ENCODE peak calls at places on chromosome 7, in seven cellular contexts. C, T, P, V, A, H and J are unnamed samples.

GRCh38 chr7:51472017-51472296 is 155.3 kb upstream of the COBL start:
- DNase-seq in C (no peak), T (no peak), P (no peak), V (no peak), A (no peak), H (no peak), J (no peak)

GRCh38 chr7:6706666-6707407 is at the start of gene ZNF12:
- DNase-seq in C (peak; percentile 98), T (peak; percentile 88), P (peak; percentile 98), V (peak; percentile 91), A (peak; percentile 91), H (peak; percentile 99), J (peak; percentile 99)

GRCh38 chr7:44565097-44565794 is 8.5 kb downstream of the DDX56 start:
- DNase-seq in C (peak; percentile 71), T (peak; percentile 36), P (peak; percentile 77), V (peak; percentile 65), A (peak; percentile 44), H (peak; percentile 78), J (peak; percentile 88)

GRCh38 chr7:4147931-4148620 is 534.0 kb upstream of the FOXK1 start:
- DNase-seq in C (no peak), T (no peak), P (no peak), V (no peak), A (no peak), H (no peak), J (no peak)

GRCh38 chr7:80249619-80250305 is 115.1 kb downstream of the GNAI1 start:
- DNase-seq in C (no peak), T (no peak), P (no peak), V (peak; percentile 92), A (no peak), H (no peak), J (no peak)

GRCh38 chr7:77393261-77393660 is 22.9 kb downstream of the GSAP start:
- DNase-seq in C (no peak), T (no peak), P (no peak), V (no peak), A (no peak), H (no peak), J (no peak)

GRCh38 chr7:41047789-41048191 is 655.1 kb downstream of the INHBA start:
- DNase-seq in C (no peak), T (no peak), P (no peak), V (peak; percentile 91), A (no peak), H (no peak), J (no peak)

GRCh38 chr7:117205856-117206255 is 117.0 kb downstream of the WNT2 start:
- DNase-seq in C (no peak), T (no peak), P (no peak), V (no peak), A (no peak), H (no peak), J (no peak)

GRCh38 chr7:100832281-100832633 is 4.9 kb upstream of the EPHB4 start:
- DNase-seq in C (no peak), T (no peak), P (no peak), V (no peak), A (no peak), H (no peak), J (no peak)

GRCh38 chr7:110921478-110922210 is 169.3 kb upstream of the LRRN3 start:
- DNase-seq in C (no peak), T (no peak), P (no peak), V (peak; percentile 29), A (no peak), H (no peak), J (no peak)

GRCh38 chr7:157547611-157548010 is 210.8 kb downstream of the DNAJB6 start:
- DNase-seq in C (no peak), T (no peak), P (peak; percentile 46), V (no peak), A (no peak), H (peak; percentile 39), J (peak; percentile 67)

GRCh38 chr7:141072548-141073172 is 1.2 kb upstream of the TMEM178B start:
- DNase-seq in C (peak; percentile 52), T (no peak), P (no peak), V (peak; percentile 40), A (peak; percentile 67), H (no peak), J (peak; percentile 79)

GRCh38 chr7:98483276-98483963 is 82.5 kb upstream of the BAIAP2L1 start:
- DNase-seq in C (no peak), T (no peak), P (no peak), V (no peak), A (no peak), H (no peak), J (no peak)

GRCh38 chr7:7201583-7202374 is 19.4 kb downstream of the C1GALT1 start:
- DNase-seq in C (no peak), T (no peak), P (no peak), V (no peak), A (no peak), H (peak; percentile 53), J (no peak)

GRCh38 chr7:94912085-94912484 is 4.7 kb downstream of the PPP1R9A start:
- DNase-seq in C (no peak), T (no peak), P (no peak), V (no peak), A (no peak), H (no peak), J (no peak)

GRCh38 chr7:1603346-1604211 is 33.7 kb upstream of the PSMG3 start:
- DNase-seq in C (no peak), T (no peak), P (no peak), V (no peak), A (no peak), H (no peak), J (no peak)

GRCh38 chr7:156479596-156479995 is 161.0 kb upstream of the RNF32 start:
- DNase-seq in C (no peak), T (no peak), P (no peak), V (no peak), A (no peak), H (no peak), J (no peak)

GRCh38 chr7:73966941-73967831 is 60.8 kb upstream of the ELN start:
- DNase-seq in C (no peak), T (no peak), P (no peak), V (no peak), A (no peak), H (no peak), J (peak; percentile 66)

GRCh38 chr7:8480466-8480865 is 47.1 kb downstream of the NXPH1 start:
- DNase-seq in C (no peak), T (no peak), P (no peak), V (peak; percentile 79), A (no peak), H (no peak), J (no peak)

GRCh38 chr7:107047902-107048782 is 3.6 kb downstream of the PRKAR2B start:
- DNase-seq in C (no peak), T (no peak), P (no peak), V (peak; percentile 39), A (no peak), H (no peak), J (no peak)

GRCh38 chr7:15723840-15724239 is 37.4 kb upstream of the MEOX2 start:
- DNase-seq in C (no peak), T (no peak), P (no peak), V (no peak), A (no peak), H (no peak), J (no peak)

GRCh38 chr7:82384051-82384464 is 59.5 kb downstream of the CACNA2D1 start:
- DNase-seq in C (no peak), T (no peak), P (no peak), V (no peak), A (no peak), H (no peak), J (no peak)

GRCh38 chr7:107953924-107954303 is 49.0 kb downstream of the LAMB1 start:
- DNase-seq in C (no peak), T (no peak), P (no peak), V (peak; percentile 75), A (no peak), H (no peak), J (no peak)

GRCh38 chr7:55438765-55439525 is 73.8 kb downstream of the LANCL2 start:
- DNase-seq in C (peak; percentile 50), T (no peak), P (no peak), V (no peak), A (no peak), H (no peak), J (no peak)

GRCh38 chr7:41711283-41712064 is 8.6 kb upstream of the INHBA start:
- DNase-seq in C (peak; percentile 24), T (no peak), P (no peak), V (no peak), A (no peak), H (peak; percentile 55), J (no peak)

DNA sequence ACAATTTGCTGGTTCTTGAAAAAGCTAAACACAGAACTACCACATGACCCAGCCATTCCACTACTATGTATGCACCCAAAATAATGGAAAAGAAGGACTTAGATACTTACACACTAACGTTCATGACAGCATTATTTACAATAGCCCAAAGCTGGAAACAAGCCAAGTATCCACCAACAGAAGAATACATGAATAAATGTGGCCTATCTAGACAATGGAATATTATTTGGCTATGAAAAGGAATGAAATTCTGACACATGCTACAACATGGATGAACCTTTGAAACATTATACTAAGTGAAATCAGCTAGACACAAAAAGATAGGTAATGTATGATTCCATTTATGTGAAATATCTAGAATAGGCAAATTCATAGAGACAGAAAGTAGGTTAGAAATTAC is 67.4 kb upstream of the EXOC4 start:
- DNase-seq in C (no peak), T (no peak), P (no peak), V (no peak), A (no peak), H (no peak), J (no peak)
- H3K27me3 ChIP-seq in C (no peaks in the 10 kb centered on the region), T (no peaks in the 10 kb centered on the region), P (no peaks in the 10 kb centered on the region), V (peaks cover 10% of the 10 kb centered on the region), A (peaks cover 4% of the 10 kb centered on the region), H (no peaks in the 10 kb centered on the region), J (no peaks in the 10 kb centered on the region)

DNA sequence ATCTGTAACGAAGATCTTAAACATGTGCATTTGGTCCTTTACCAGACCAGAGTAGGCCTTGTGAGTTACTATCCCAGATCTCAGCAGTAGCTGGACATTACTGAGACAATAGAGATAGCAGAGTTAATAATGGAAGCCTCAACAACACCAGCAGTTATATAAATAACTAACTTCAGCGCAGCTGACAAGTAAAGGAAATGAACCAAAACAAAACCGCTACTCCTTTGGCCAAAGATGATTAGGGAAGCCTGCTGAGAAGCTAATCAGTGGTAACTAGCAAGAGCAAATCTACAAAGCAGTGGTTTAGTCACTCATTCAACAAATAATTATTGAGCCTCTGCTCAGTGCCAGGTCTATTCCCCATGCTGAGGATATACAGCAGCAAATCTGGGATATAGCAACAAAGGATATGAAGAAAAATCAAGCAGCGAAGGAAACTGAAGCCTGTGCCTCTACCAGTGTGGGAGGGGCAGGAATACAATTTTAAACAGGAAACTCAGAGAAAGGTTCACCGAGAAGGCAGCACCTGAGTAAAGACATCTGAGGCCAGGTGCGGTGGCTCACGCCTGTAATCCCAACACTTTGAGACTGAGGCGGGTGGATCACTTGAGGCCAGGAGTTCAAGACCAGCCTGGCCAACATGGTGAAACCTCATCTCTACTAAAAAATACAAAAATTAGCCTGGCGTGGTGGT is 103.6 kb downstream of the ELMO1 start:
- DNase-seq in C (no peak), T (no peak), P (no peak), V (no peak), A (no peak), H (no peak), J (no peak)
- H3K4me1 ChIP-seq in C (no peaks in the 10 kb centered on the region), T (no peaks in the 10 kb centered on the region), P (peaks cover 3% of the 10 kb centered on the region), V (no peaks in the 10 kb centered on the region), A (no peaks in the 10 kb centered on the region), H (peaks cover 26% of the 10 kb centered on the region), J (peaks cover 3% of the 10 kb centered on the region)

GRCh38 chr7:25886387-25887240 is 265.4 kb upstream of the NFE2L3 start:
- DNase-seq in C (no peak), T (no peak), P (no peak), V (no peak), A (no peak), H (no peak), J (no peak)
- H3K27me3 ChIP-seq in C (no peaks in the 10 kb centered on the region), T (no peaks in the 10 kb centered on the region), P (no peaks in the 10 kb centered on the region), V (peaks cover 63% of the 10 kb centered on the region), A (peaks cover 2% of the 10 kb centered on the region), H (peaks cover 51% of the 10 kb centered on the region), J (peaks cover 3% of the 10 kb centered on the region)

GRCh38 chr7:18400726-18401125 is 94.8 kb upstream of the HDAC9 start:
- DNase-seq in C (no peak), T (no peak), P (no peak), V (peak; percentile 35), A (no peak), H (no peak), J (no peak)
- H3K4me1 ChIP-seq in C (no peaks in the 10 kb centered on the region), T (peaks cover 33% of the 10 kb centered on the region), P (no peaks in the 10 kb centered on the region), V (peaks cover 3% of the 10 kb centered on the region), A (peaks cover 82% of the 10 kb centered on the region), H (no peaks in the 10 kb centered on the region), J (no peaks in the 10 kb centered on the region)